ENCODE peak calls at places on chromosomes 3 and 15, in five cellular contexts. K is HFFc6, J is activated T-helper 1 cell treated with Interleukin-2 at 50 U/mL for 16 hours, V is kidney tubule cell, P is tibial artery. A is an unnamed sample.

GRCh38 chr3:87491843-87492242 is 215.5 kb upstream of the POU1F1 start:
- DNase-seq in K (no peak), J (no peak), V (no peak), P (no peak), A (no peak)

GRCh38 chr3:130850044-130850797 is 43.7 kb upstream of the ATP2C1 start:
- DNase-seq in K (no peak), J (no peak), V (peak; percentile 78), P (no peak), A (peak; percentile 64)

GRCh38 chr3:87000940-87001339 is 10.0 kb upstream of the VGLL3 start:
- DNase-seq in K (no peak), J (no peak), V (no peak), P (no peak), A (no peak)

GRCh38 chr15:91114301-91114700 is 14.2 kb downstream of the SV2B start:
- DNase-seq in K (no peak), J (no peak), V (no peak), P (no peak), A (no peak)

GRCh38 chr3:149646181-149646766 is 11.6 kb downstream of the WWTR1 start:
- DNase-seq in K (peak; percentile 76), J (no peak), V (peak; percentile 78), P (no peak), A (no peak)

GRCh38 chr3:186154641-186155040 is 45.8 kb upstream of the ETV5 start:
- DNase-seq in K (no peak), J (no peak), V (no peak), P (no peak), A (no peak)

GRCh38 chr3:37997321-37997720 is 6.7 kb downstream of the VILL start:
- DNase-seq in K (no peak), J (no peak), V (no peak), P (peak; percentile 72), A (no peak)

GRCh38 chr3:119600732-119601131 is 3.0 kb downstream of the PLA1A start:
- DNase-seq in K (no peak), J (no peak), V (no peak), P (no peak), A (no peak)

GRCh38 chr15:41536866-41537265 is 7.2 kb downstream of the RPAP1 start:
- DNase-seq in K (no peak), J (no peak), V (no peak), P (no peak), A (no peak)

GRCh38 chr3:126961791-126962461 is 21.0 kb upstream of the PLXNA1 start:
- DNase-seq in K (no peak), J (no peak), V (no peak), P (peak; percentile 73), A (no peak)

GRCh38 chr3:185325946-185326791 is 36.8 kb upstream of the MAP3K13 start:
- DNase-seq in K (no peak), J (no peak), V (no peak), P (no peak), A (no peak)

GRCh38 chr3:124347418-124347817 is 355.5 kb upstream of the ROPN1 start:
- DNase-seq in K (no peak), J (no peak), V (peak; percentile 57), P (no peak), A (no peak)

GRCh38 chr3:43346990-43347749 is 60.8 kb downstream of the SNRK start:
- DNase-seq in K (no peak), J (no peak), V (no peak), P (no peak), A (peak; percentile 15)

GRCh38 chr3:134721214-134721613 is 70.4 kb upstream of the KY start:
- DNase-seq in K (no peak), J (no peak), V (peak; percentile 8), P (no peak), A (no peak)

GRCh38 chr3:71080517-71081083 is 502.9 kb downstream of the FOXP1 start:
- DNase-seq in K (no peak), J (no peak), V (peak; percentile 72), P (no peak), A (no peak)

GRCh38 chr3:194212021-194212868 is 76.3 kb downstream of the HES1 start:
- DNase-seq in K (no peak), J (no peak), V (no peak), P (no peak), A (no peak)

GRCh38 chr15:58346361-58346760 is 85.4 kb upstream of the LIPC start:
- DNase-seq in K (peak; percentile 43), J (no peak), V (peak; percentile 25), P (no peak), A (no peak)

GRCh38 chr15:99963096-99963825 is 230.0 kb upstream of the LYSMD4 start:
- DNase-seq in K (no peak), J (no peak), V (peak; percentile 90), P (peak; percentile 21), A (no peak)

GRCh38 chr15:77035999-77036471 is 34.9 kb downstream of the TSPAN3 start:
- DNase-seq in K (no peak), J (no peak), V (no peak), P (peak; percentile 55), A (no peak)

GRCh38 chr3:136070334-136070733 is 104.8 kb downstream of the PPP2R3A start:
- DNase-seq in K (peak; percentile 84), J (no peak), V (peak; percentile 87), P (no peak), A (no peak)

GRCh38 chr3:175426805-175427204 is 567.7 kb downstream of the NAALADL2 start:
- DNase-seq in K (peak; percentile 63), J (no peak), V (peak; percentile 82), P (no peak), A (no peak)

GRCh38 chr3:64441861-64442260 is 216.6 kb upstream of the PRICKLE2 start:
- DNase-seq in K (no peak), J (no peak), V (no peak), P (no peak), A (no peak)

GRCh38 chr15:28100516-28101195 is 1.5 kb upstream of the OCA2 start:
- DNase-seq in K (no peak), J (no peak), V (no peak), P (no peak), A (no peak)

GRCh38 chr15:65595960-65596359 is 15.0 kb downstream of the INTS14 start:
- DNase-seq in K (no peak), J (no peak), V (no peak), P (no peak), A (no peak)

GRCh38 chr3:43180027-43180426 is 74.1 kb upstream of the POMGNT2 start:
- DNase-seq in K (peak; percentile 80), J (peak; percentile 12), V (peak; percentile 74), P (no peak), A (no peak)

GRCh38 chr3:194689493-194689901 is 3.8 kb downstream of the FAM43A start:
- DNase-seq in K (no peak), J (no peak), V (peak; percentile 8), P (no peak), A (no peak)

GRCh38 chr3:134126153-134126552 is 96.4 kb upstream of the SLCO2A1 start:
- DNase-seq in K (no peak), J (no peak), V (no peak), P (no peak), A (no peak)

GRCh38 chr3:197942956-197943556 is 6.9 kb upstream of the RPL35A start:
- DNase-seq in K (peak; percentile 43), J (no peak), V (peak; percentile 52), P (no peak), A (no peak)

A was measured in stimulated activated effector memory CD8-positive, alpha-beta T cell treated with anti-CD3 and anti-CD28 coated beads, Interleukin-12 subunit alpha, Interleukin-12 subunit beta, amount 100 ng/mL, for 72 hours.